ENCODE peak calls at places on chromosomes 12 and 14, in four cellular contexts. B, I, J and T are unnamed samples.

GRCh38 chr12:49462103-49462739 is 76.6 kb upstream of the KCNH3 start:
- DNase-seq in I (no peak), B (no peak), J (no peak), T (peak)

GRCh38 chr12:82955020-82955419 is 268.3 kb downstream of the TMTC2 start:
- DNase-seq in B (no peak), I (no peak), J (no peak), T (no peak)

GRCh38 chr12:29396774-29397173 is 15.8 kb upstream of the ERGIC2 start:
- DNase-seq in I (no peak), J (no peak), B (no peak), T (no peak)

GRCh38 chr14:96363751-96364336 is 518 bp downstream of the GSKIP start:
- DNase-seq in B (peak), I (no peak), J (peak), T (peak)

GRCh38 chr12:38875571-38876228 is 29.7 kb downstream of the CPNE8 start:
- DNase-seq in I (no peak), J (no peak), B (no peak), T (peak)

GRCh38 chr12:6367969-6368892 is 7.1 kb downstream of the SCNN1A start:
- DNase-seq in J (no peak), I (no peak), B (no peak), T (no peak)

GRCh38 chr12:2737656-2738241 is 57.0 kb upstream of the FKBP4 start:
- DNase-seq in I (no peak), J (no peak), B (no peak), T (no peak)

GRCh38 chr12:27550653-27550975 is 26.6 kb downstream of the PPFIBP1 start:
- DNase-seq in J (no peak), I (no peak), B (no peak), T (no peak)

GRCh38 chr12:98908866-98909265 is 263.8 kb downstream of the APAF1 start:
- DNase-seq in I (no peak), J (no peak), B (no peak), T (no peak)

GRCh38 chr14:99534863-99535262 is 53.7 kb downstream of the CCNK start:
- DNase-seq in I (no peak), B (no peak), J (peak), T (no peak)

GRCh38 chr14:71497645-71498086 is 434.6 kb upstream of the RGS6 start:
- DNase-seq in J (peak), B (no peak), I (no peak), T (peak)

GRCh38 chr12:54394281-54394719 is 9.8 kb upstream of the ZNF385A start:
- DNase-seq in J (peak), I (peak), B (peak), T (no peak)

GRCh38 chr12:107108995-107109508 is 15.7 kb upstream of the CRY1 start:
- DNase-seq in J (no peak), B (no peak), I (no peak), T (no peak)

GRCh38 chr12:62640910-62641448 is 174.4 kb downstream of the MON2 start:
- DNase-seq in I (no peak), J (peak), B (no peak), T (peak)

GRCh38 chr12:64461634-64462414 is 9.9 kb downstream of the TBK1 start:
- DNase-seq in J (peak), B (peak), I (no peak), T (no peak)

GRCh38 chr14:36944307-36945010 is 227.9 kb downstream of the SLC25A21 start:
- DNase-seq in I (no peak), B (peak), J (peak), T (no peak)

GRCh38 chr14:30419037-30419436 is 139.9 kb upstream of the G2E3 start:
- DNase-seq in I (no peak), J (no peak), B (no peak), T (no peak)

GRCh38 chr14:92464156-92464555 is 49.4 kb upstream of the RIN3 start:
- DNase-seq in B (no peak), J (no peak), I (no peak), T (no peak)

GRCh38 chr12:46267618-46268348 is 1.1 kb downstream of the SLC38A1 start:
- DNase-seq in B (peak), J (peak), I (no peak), T (peak)

GRCh38 chr12:24396266-24396665 is 446.8 kb upstream of the SOX5 start:
- DNase-seq in B (no peak), I (peak), J (no peak), T (no peak)

GRCh38 chr12:79927772-79928474 is 7.0 kb downstream of the PPP1R12A start:
- DNase-seq in I (no peak), B (no peak), J (no peak), T (no peak)

GRCh38 chr12:131613678-131614077 is 97.2 kb upstream of the SFSWAP start:
- DNase-seq in B (no peak), I (no peak), J (no peak), T (no peak)

GRCh38 chr12:18045446-18046001 is 44.5 kb downstream of the RERGL start:
- DNase-seq in J (no peak), B (no peak), I (no peak), T (no peak)

GRCh38 chr12:123897221-123897620 is 75.4 kb downstream of the CCDC92 start:
- DNase-seq in I (no peak), B (peak), J (peak), T (no peak)

GRCh38 chr12:68180792-68181744 is 21.5 kb upstream of the IFNG start:
- DNase-seq in I (no peak), J (no peak), B (no peak), T (no peak)

GRCh38 chr12:51217133-51217967 is 512 bp downstream of the POU6F1 start:
- DNase-seq in I (peak), B (peak), J (no peak), T (peak)

GRCh38 chr12:43805149-43805856 is 814 bp downstream of the TWF1 start:
- DNase-seq in I (no peak), J (peak), B (peak), T (no peak)

GRCh38 chr12:21346542-21347205 is 12.0 kb upstream of the SLCO1A2 start:
- DNase-seq in I (no peak), J (no peak), B (no peak), T (no peak)

GRCh38 chr12:53055471-53056266 is 5.8 kb downstream of the TNS2 start:
- DNase-seq in I (no peak), J (no peak), B (no peak), T (no peak)

GRCh38 chr14:95319312-95320075 is at the start of gene CLMN:
- DNase-seq in I (peak), J (no peak), B (peak), T (peak)

GRCh38 chr12:29309320-29309902 is 71.6 kb downstream of the ERGIC2 start:
- DNase-seq in J (peak), B (peak), I (peak), T (peak)

GRCh38 chr14:99415496-99416281 is 65.0 kb downstream of the SETD3 start:
- DNase-seq in B (peak), J (peak), I (peak), T (peak)

GRCh38 chr14:90995785-90996184 is 64.7 kb downstream of the RPS6KA5 start:
- DNase-seq in J (no peak), B (no peak), I (no peak), T (no peak)

GRCh38 chr12:87428701-87429277 is 600.4 kb downstream of the C12orf50 start:
- DNase-seq in I (no peak), B (peak), J (peak), T (peak)